ENCODE peak calls at places on chromosomes 1 and 21, in nine cellular contexts. M is HCT116; C is CD8-positive, alpha-beta T cell; J is gastrocnemius medialis; F is uterus; B is fibroblast of lung; S is H7; Q is left ventricle myocardium inferior; Z is tibial artery. V is an unnamed sample.

GRCh38 chr1:217089239-217090014 is 366.2 kb upstream of the ESRRG start:
- DNase-seq in M (no peak), C (no peak), J (no peak), F (no peak), B (peak; percentile 59), S (peak; percentile 52), Q (peak; percentile 24), Z (no peak), V (no peak)

GRCh38 chr1:55506686-55507577 is 291.8 kb upstream of the USP24 start:
- DNase-seq in M (no peak), C (no peak), J (no peak), F (no peak), B (peak; percentile 71), S (no peak), Q (no peak), Z (no peak), V (no peak)

GRCh38 chr1:66598670-66599069 is 64.7 kb downstream of the SGIP1 start:
- DNase-seq in M (no peak), C (no peak), J (no peak), F (no peak), B (peak; percentile 79), S (no peak), Q (no peak), Z (no peak), V (peak; percentile 41)

GRCh38 chr1:10796029-10796944 is at the start of gene CASZ1:
- DNase-seq in M (peak; percentile 87), C (no peak), J (peak; percentile 71), F (peak; percentile 77), B (peak; percentile 87), S (peak; percentile 99), Q (peak; percentile 83), Z (peak; percentile 82), V (peak; percentile 13)

GRCh38 chr1:234309598-234310459 is 63.4 kb upstream of the COA6 start:
- DNase-seq in M (peak; percentile 38), C (peak; percentile 63), J (peak; percentile 37), F (peak; percentile 21), B (peak; percentile 48), S (peak; percentile 82), Q (peak; percentile 40), Z (peak; percentile 66), V (no peak)

GRCh38 chr21:21688877-21689276 is 690.7 kb downstream of the NCAM2 start:
- DNase-seq in M (no peak), C (no peak), J (no peak), F (no peak), B (peak; percentile 65), S (peak; percentile 10), Q (no peak), Z (no peak), V (no peak)

GRCh38 chr1:198185759-198186158 is 29.0 kb downstream of the NEK7 start:
- DNase-seq in M (no peak), C (no peak), J (no peak), F (no peak), B (no peak), S (no peak), Q (no peak), Z (no peak), V (no peak)

GRCh38 chr1:62720946-62721554 is 32.9 kb upstream of the DOCK7 start:
- DNase-seq in M (no peak), C (no peak), J (no peak), F (no peak), B (no peak), S (no peak), Q (no peak), Z (no peak), V (no peak)

GRCh38 chr21:18164483-18164882 is 80.2 kb upstream of the CHODL start:
- DNase-seq in M (no peak), C (no peak), J (no peak), F (no peak), B (no peak), S (no peak), Q (no peak), Z (no peak), V (no peak)

GRCh38 chr1:47184090-47184735 is 5.6 kb downstream of the PDZK1IP1 start:
- DNase-seq in M (no peak), C (no peak), J (no peak), F (no peak), B (no peak), S (peak; percentile 38), Q (no peak), Z (no peak), V (no peak)

GRCh38 chr1:58395355-58395754 is 151.2 kb downstream of the OMA1 start:
- DNase-seq in M (peak; percentile 34), C (no peak), J (no peak), F (no peak), B (peak; percentile 85), S (peak; percentile 19), Q (no peak), Z (no peak), V (peak; percentile 66)

GRCh38 chr1:153400244-153400643 is 9.4 kb upstream of the S100A8 start:
- DNase-seq in M (no peak), C (no peak), J (no peak), F (no peak), B (peak; percentile 1), S (peak; percentile 64), Q (no peak), Z (peak; percentile 21), V (no peak)

GRCh38 chr1:1318131-1318652 is 6.3 kb downstream of the INTS11 start:
- DNase-seq in M (peak; percentile 65), C (no peak), J (peak; percentile 83), F (peak; percentile 95), B (peak; percentile 96), S (no peak), Q (peak; percentile 85), Z (peak; percentile 94), V (peak; percentile 83)

DNA sequence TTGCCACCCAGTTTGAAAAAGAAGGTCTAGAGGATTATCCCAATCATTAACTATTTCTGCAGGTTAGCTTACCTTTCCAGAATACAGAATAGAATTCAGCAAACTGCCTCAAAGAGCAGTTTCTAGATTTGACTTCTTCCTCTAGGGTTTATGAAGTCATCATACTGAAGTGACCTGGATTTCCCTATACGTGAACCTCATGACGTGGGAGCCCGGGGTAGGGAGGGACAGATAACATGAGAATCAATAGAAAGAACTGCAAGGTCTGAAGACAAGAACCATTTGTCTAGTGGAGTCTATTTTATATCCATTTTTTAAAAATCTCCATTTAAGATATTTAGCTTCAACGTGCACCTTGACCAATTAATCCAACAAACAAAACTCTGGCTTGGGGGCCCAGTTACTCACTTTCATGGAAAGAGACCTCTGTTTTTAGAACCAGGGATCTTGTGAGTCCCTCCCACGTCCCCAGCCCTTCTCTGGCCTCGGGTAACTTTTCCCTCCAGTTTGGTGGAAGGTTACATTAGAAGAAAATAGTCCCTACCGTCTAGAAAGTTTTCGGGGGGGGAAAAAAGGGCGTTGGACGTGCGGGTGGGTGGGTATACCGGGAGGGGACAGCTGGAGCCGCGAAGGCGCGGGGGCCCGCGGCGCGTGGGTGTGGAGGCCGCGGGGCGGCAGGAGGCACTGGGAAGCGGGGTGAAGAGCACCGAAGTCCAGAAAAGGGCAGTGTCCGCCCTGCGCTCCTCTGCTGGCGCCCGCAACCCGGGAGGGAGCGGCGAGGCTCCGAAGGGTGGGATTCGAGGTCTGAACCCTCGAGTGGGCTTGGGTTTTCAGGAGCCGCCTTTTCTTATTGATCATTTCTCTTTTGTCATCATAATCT is 13.8 kb upstream of the POGZ start:
- DNase-seq in M (no peak), C (no peak), J (no peak), F (peak; percentile 53), B (peak; percentile 75), S (peak; percentile 84), Q (peak; percentile 41), Z (peak; percentile 71), V (no peak)
- H3K4me3 ChIP-seq in M (no peak overlapping the region), C (peak overlapping the region; percentile 66), J (peak overlapping the region; percentile 74), F (peak overlapping the region; percentile 60), B (peak overlapping the region; percentile 55), S (peak overlapping the region; percentile 63), Q (peak overlapping the region; percentile 75), Z (peak overlapping the region; percentile 65), V (peak overlapping the region; percentile 43)

GRCh38 chr21:46570119-46570518 is 34.8 kb downstream of the S100B start:
- DNase-seq in M (no peak), C (no peak), J (no peak), F (no peak), B (no peak), S (no peak), Q (no peak), Z (no peak), V (no peak)
- H3K36me3 ChIP-seq in M (peaks cover 29% of the 10 kb centered on the region), C (peaks cover 37% of the 10 kb centered on the region), J (no peaks in the 10 kb centered on the region), F (no peaks in the 10 kb centered on the region), B (peaks cover 16% of the 10 kb centered on the region), S (peaks cover 13% of the 10 kb centered on the region), Q (peaks cover 77% of the 10 kb centered on the region), Z (peaks cover 73% of the 10 kb centered on the region), V (peaks cover 20% of the 10 kb centered on the region)

GRCh38 chr1:111507411-111508201 is 4.2 kb upstream of the ADORA3 start:
- DNase-seq in M (no peak), C (peak; percentile 19), J (peak; percentile 47), F (peak; percentile 72), B (peak; percentile 54), S (peak; percentile 82), Q (peak; percentile 82), Z (peak; percentile 89), V (no peak)
- H3K27me3 ChIP-seq in M (no peaks in the 10 kb centered on the region), C (no peaks in the 10 kb centered on the region), J (no peaks in the 10 kb centered on the region), F (no peaks in the 10 kb centered on the region), B (no peaks in the 10 kb centered on the region), S (no peaks in the 10 kb centered on the region), Q (no peaks in the 10 kb centered on the region), Z (no peaks in the 10 kb centered on the region), V (no peaks in the 10 kb centered on the region)

GRCh38 chr1:3135746-3136455 is 66.9 kb downstream of the PRDM16 start:
- DNase-seq in M (no peak), C (no peak), J (no peak), F (no peak), B (no peak), S (peak; percentile 82), Q (no peak), Z (no peak), V (no peak)

GRCh38 chr1:3135073-3135745 is 66.2 kb downstream of the PRDM16 start:
- DNase-seq in M (no peak), C (no peak), J (no peak), F (no peak), B (no peak), S (no peak), Q (no peak), Z (no peak), V (no peak)

GRCh38 chr1:3133671-3134070 is 64.7 kb downstream of the PRDM16 start:
- DNase-seq in M (no peak), C (no peak), J (no peak), F (no peak), B (no peak), S (no peak), Q (no peak), Z (no peak), V (no peak)

GRCh38 chr1:3132685-3133084 is 63.7 kb downstream of the PRDM16 start:
- DNase-seq in M (no peak), C (no peak), J (no peak), F (no peak), B (no peak), S (no peak), Q (no peak), Z (no peak), V (no peak)

DNA sequence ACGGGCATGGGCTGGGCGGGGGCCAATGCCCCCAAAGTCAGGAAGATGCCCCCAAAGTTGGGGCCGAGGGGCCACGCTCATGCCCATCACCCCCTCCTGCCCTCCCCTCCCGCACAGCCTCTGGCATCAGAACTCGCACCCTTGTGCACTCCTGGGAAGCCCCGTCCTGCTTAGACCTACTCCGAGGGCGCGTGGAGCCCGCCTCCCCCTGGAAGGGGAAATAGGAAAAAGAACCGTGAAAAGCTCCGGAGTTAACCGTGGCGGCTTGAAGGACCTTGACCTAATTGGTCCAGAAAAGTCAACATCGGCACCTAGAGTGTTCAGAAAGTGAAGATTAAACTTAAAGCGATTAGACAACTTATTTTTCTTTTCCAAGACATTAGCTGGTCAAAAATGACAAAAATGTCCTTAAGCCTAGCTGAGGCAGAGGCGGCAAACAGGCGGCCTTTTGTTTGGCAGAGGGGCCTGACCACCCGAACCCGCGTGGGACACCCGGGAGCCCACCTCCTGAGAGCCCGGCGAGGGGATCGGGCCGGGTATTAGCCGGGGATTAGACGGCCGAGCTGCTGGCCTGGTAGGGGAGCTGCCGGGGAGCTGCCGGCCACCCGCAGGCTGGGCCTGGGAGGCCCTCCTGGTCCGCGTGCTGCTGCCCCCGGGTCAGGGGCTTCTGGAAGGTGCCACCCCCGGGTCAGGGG is 65.5 kb downstream of the PRDM16 start:
- DNase-seq in M (no peak), C (no peak), J (no peak), F (no peak), B (no peak), S (peak; percentile 82), Q (no peak), Z (no peak), V (no peak)
- H3K4me3 ChIP-seq in M (no peak overlapping the region), C (no peak overlapping the region), J (no peak overlapping the region), F (no peak overlapping the region), B (no peak overlapping the region), S (no peak overlapping the region), Q (no peak overlapping the region), Z (no peak overlapping the region), V (no peak overlapping the region)